ENCODE peak calls at places on chromosome 5, in seven cellular contexts. A, S, D, T, J, X and W are unnamed samples. For H3K4me1, the result is how much of the 10 kb centered on the place peaks cover.

GRCh38 chr5:147084702-147085101 is 150.1 kb upstream of the STK32A start:
- DNase-seq in A (no peak), S (no peak), D (no peak), T (no peak), J (no peak), X (no peak), W (no peak)

GRCh38 chr5:91632871-91633270 is 249.8 kb upstream of the ARRDC3 start:
- DNase-seq in A (no peak), S (no peak), D (no peak), T (no peak), J (no peak), X (no peak), W (no peak)

GRCh38 chr5:152505442-152506042 is 100.5 kb upstream of the NMUR2 start:
- DNase-seq in A (peak), S (peak), D (no peak), T (peak), J (peak), X (no peak), W (peak)

GRCh38 chr5:1038417-1039209 is 30.0 kb downstream of the NKD2 start:
- DNase-seq in A (no peak), S (no peak), D (peak), T (no peak), J (no peak), X (peak), W (no peak)

GRCh38 chr5:123496892-123497291 is 15.1 kb upstream of the CSNK1G3 start:
- DNase-seq in A (no peak), S (no peak), D (no peak), T (no peak), J (peak), X (no peak), W (no peak)

GRCh38 chr5:200985-201384 is 9.7 kb downstream of the LRRC14B start:
- DNase-seq in A (no peak), S (no peak), D (no peak), T (no peak), J (no peak), X (no peak), W (no peak)

GRCh38 chr5:152542741-152543140 is 137.7 kb upstream of the NMUR2 start:
- DNase-seq in A (peak), S (no peak), D (no peak), T (no peak), J (peak), X (no peak), W (no peak)

GRCh38 chr5:130912088-130912487 is 253.0 kb downstream of the HINT1 start:
- DNase-seq in A (peak), S (no peak), D (no peak), T (no peak), J (peak), X (no peak), W (no peak)

GRCh38 chr5:147805030-147805454 is 22.5 kb upstream of the JAKMIP2 start:
- DNase-seq in A (no peak), S (peak), D (peak), T (no peak), J (no peak), X (no peak), W (peak)

GRCh38 chr5:135067587-135067986 is 33.6 kb upstream of the PITX1 start:
- DNase-seq in A (no peak), S (no peak), D (no peak), T (no peak), J (no peak), X (no peak), W (no peak)

GRCh38 chr5:147530801-147531389 is 21.0 kb upstream of the DPYSL3 start:
- DNase-seq in A (no peak), S (no peak), D (no peak), T (peak), J (peak), X (no peak), W (no peak)

GRCh38 chr5:149358294-149358651 is 427 bp downstream of the PCYOX1L start:
- DNase-seq in A (peak), S (peak), D (peak), T (no peak), J (no peak), X (no peak), W (no peak)

GRCh38 chr5:7759257-7759871 is 91.6 kb downstream of the CFAP90 start:
- DNase-seq in A (no peak), S (no peak), D (no peak), T (no peak), J (no peak), X (no peak), W (no peak)

GRCh38 chr5:43646997-43647396 is 44.0 kb downstream of the NNT start:
- DNase-seq in A (no peak), S (no peak), D (no peak), T (no peak), J (no peak), X (no peak), W (no peak)

GRCh38 chr5:43639566-43639965 is 36.6 kb downstream of the NNT start:
- DNase-seq in A (no peak), S (no peak), D (no peak), T (no peak), J (no peak), X (no peak), W (no peak)

GRCh38 chr5:43642428-43642827 is 39.4 kb downstream of the NNT start:
- DNase-seq in A (no peak), S (no peak), D (no peak), T (no peak), J (no peak), X (no peak), W (no peak)

GRCh38 chr5:43643750-43644149 is 40.8 kb downstream of the NNT start:
- DNase-seq in A (no peak), S (no peak), D (no peak), T (no peak), J (no peak), X (no peak), W (no peak)

DNA sequence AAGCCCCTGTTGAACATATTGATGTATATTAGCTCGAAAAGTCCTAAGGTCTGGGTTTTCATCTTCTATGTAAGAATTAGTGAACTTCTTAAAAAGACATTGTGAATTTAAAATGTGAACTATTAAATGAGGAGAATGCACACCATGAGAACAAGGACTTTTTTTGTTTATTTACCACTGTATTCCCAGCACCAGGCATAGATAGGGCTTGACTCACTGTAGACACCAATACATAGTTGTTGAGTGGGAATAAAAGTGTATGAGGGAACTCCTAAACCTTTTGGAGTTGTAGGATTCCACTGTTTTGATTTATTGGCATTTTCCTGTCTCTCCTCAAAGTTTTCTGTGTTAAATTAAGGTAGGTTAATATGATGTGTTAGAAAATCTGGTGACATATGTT is 40.3 kb downstream of the NNT start:
- DNase-seq in A (no peak), S (no peak), D (no peak), T (no peak), J (no peak), X (no peak), W (no peak)
- H3K4me3 ChIP-seq in A (no peak), S (no peak), D (no peak), T (no peak), J (no peak), X (no peak), W (no peak)

GRCh38 chr5:68231414-68232076 is 16.0 kb downstream of the PIK3R1 start:
- DNase-seq in A (no peak), S (no peak), D (no peak), T (no peak), J (no peak), X (no peak), W (no peak)
- H3K4me1 ChIP-seq in A (under half), S (half or more), D (half or more), T (under half), J (under half), X (under half), W (half or more)

GRCh38 chr5:105167092-105167491 is 1604.5 kb upstream of the NUDT12 start:
- DNase-seq in A (peak), S (no peak), D (no peak), T (no peak), J (no peak), X (no peak), W (no peak)
- TF ChIP-seq CTCF in A (no peak), S (no peak), D (no peak), T (no peak), J (no peak), X (no peak), W (no peak)

GRCh38 chr5:66958126-66958983 is 238.2 kb downstream of the CD180 start:
- DNase-seq in A (peak), S (no peak), D (no peak), T (no peak), J (peak), X (no peak), W (no peak)
- H3K4me3 ChIP-seq in A (peak), S (no peak), D (peak), T (peak), J (peak), X (peak), W (peak)